ENCODE peak calls at places on chromosomes 16 and 17, in eight cellular contexts. E, M, O, K, X, J, U and F are unnamed samples.

GRCh38 chr17:70081885-70082284 is 6.9 kb downstream of the KCNJ16 start:
- DNase-seq in E (no peak), M (no peak), O (no peak), K (no peak), X (no peak), J (no peak), U (no peak), F (no peak)

GRCh38 chr17:80504671-80505413 is 28.4 kb upstream of the NPTX1 start:
- DNase-seq in E (no peak), M (no peak), O (no peak), K (peak), X (peak), J (no peak), U (no peak), F (peak)

GRCh38 chr16:31202402-31203385 is at the start of gene PYCARD:
- DNase-seq in E (no peak), M (peak), O (peak), K (no peak), X (no peak), J (no peak), U (peak), F (no peak)

GRCh38 chr17:64938925-64939474 is 19.7 kb upstream of the LRRC37A3 start:
- DNase-seq in E (no peak), M (peak), O (peak), K (no peak), X (peak), J (peak), U (peak), F (peak)

GRCh38 chr16:3983081-3983520 is 102.6 kb upstream of the CREBBP start:
- DNase-seq in E (no peak), M (peak), O (peak), K (no peak), X (peak), J (peak), U (peak), F (peak)

GRCh38 chr16:12147681-12148479 is 171.3 kb downstream of the SNX29 start:
- DNase-seq in E (no peak), M (no peak), O (peak), K (no peak), X (no peak), J (no peak), U (no peak), F (no peak)

GRCh38 chr17:17175917-17176316 is 30.2 kb downstream of the PLD6 start:
- DNase-seq in E (no peak), M (no peak), O (no peak), K (no peak), X (no peak), J (no peak), U (no peak), F (no peak)

GRCh38 chr17:48308591-48308990 is 121.4 kb downstream of the SKAP1 start:
- DNase-seq in E (no peak), M (no peak), O (no peak), K (no peak), X (peak), J (no peak), U (no peak), F (no peak)

GRCh38 chr16:73020409-73020884 is 27.5 kb downstream of the ZFHX3 start:
- DNase-seq in E (no peak), M (no peak), O (no peak), K (peak), X (peak), J (peak), U (no peak), F (peak)

GRCh38 chr17:27319536-27320221 is 25.8 kb downstream of the WSB1 start:
- DNase-seq in E (no peak), M (no peak), O (peak), K (peak), X (peak), J (peak), U (no peak), F (no peak)

GRCh38 chr16:56189990-56190902 is 1.0 kb upstream of the GNAO1 start:
- DNase-seq in E (no peak), M (no peak), O (peak), K (no peak), X (peak), J (no peak), U (no peak), F (no peak)

GRCh38 chr16:85029413-85029794 is 1.8 kb downstream of the KIAA0513 start:
- DNase-seq in E (no peak), M (peak), O (peak), K (no peak), X (peak), J (no peak), U (peak), F (peak)

GRCh38 chr16:63808730-63809129 is 1313.1 kb downstream of the CDH11 start:
- DNase-seq in E (no peak), M (no peak), O (no peak), K (no peak), X (no peak), J (no peak), U (no peak), F (no peak)

GRCh38 chr17:50547736-50548083 is 736 bp downstream of the SPATA20 start:
- DNase-seq in E (no peak), M (no peak), O (no peak), K (no peak), X (no peak), J (no peak), U (no peak), F (no peak)

GRCh38 chr16:80766798-80767197 is 37.6 kb downstream of the CDYL2 start:
- DNase-seq in E (no peak), M (no peak), O (no peak), K (no peak), X (no peak), J (no peak), U (no peak), F (no peak)

GRCh38 chr16:14241631-14242030 is 170.5 kb downstream of the MRTFB start:
- DNase-seq in E (no peak), M (no peak), O (no peak), K (no peak), X (peak), J (no peak), U (no peak), F (no peak)

GRCh38 chr17:20095366-20096080 is 86.4 kb downstream of the SPECC1 start:
- DNase-seq in E (no peak), M (no peak), O (peak), K (peak), X (peak), J (peak), U (no peak), F (peak)

GRCh38 chr17:2911035-2911754 is 115.0 kb downstream of the RAP1GAP2 start:
- DNase-seq in E (no peak), M (no peak), O (no peak), K (no peak), X (no peak), J (no peak), U (no peak), F (no peak)

GRCh38 chr17:44134752-44135568 is 6.8 kb upstream of the HROB start:
- DNase-seq in E (no peak), M (no peak), O (no peak), K (no peak), X (no peak), J (no peak), U (no peak), F (no peak)

GRCh38 chr16:49597796-49598195 is 224.2 kb downstream of the C16orf78 start:
- DNase-seq in E (no peak), M (no peak), O (no peak), K (no peak), X (no peak), J (no peak), U (no peak), F (no peak)

GRCh38 chr17:76166168-76166567 is 25.1 kb upstream of the FOXJ1 start:
- DNase-seq in E (no peak), M (no peak), O (no peak), K (no peak), X (no peak), J (no peak), U (no peak), F (no peak)

GRCh38 chr17:42779942-42780815 is at the start of gene WNK4:
- DNase-seq in E (no peak), M (no peak), O (peak), K (no peak), X (no peak), J (no peak), U (no peak), F (peak)

GRCh38 chr17:29640981-29641642 is 18.4 kb upstream of the CORO6 start:
- DNase-seq in E (no peak), M (no peak), O (no peak), K (no peak), X (no peak), J (no peak), U (no peak), F (no peak)

GRCh38 chr16:57475711-57476339 is 10.5 kb downstream of the DOK4 start:
- DNase-seq in E (peak), M (peak), O (peak), K (no peak), X (no peak), J (no peak), U (peak), F (no peak)

GRCh38 chr16:64047207-64047606 is 1074.7 kb downstream of the CDH11 start:
- DNase-seq in E (no peak), M (no peak), O (no peak), K (no peak), X (no peak), J (no peak), U (no peak), F (no peak)

GRCh38 chr16:75763250-75763649 is 37.0 kb upstream of the CPHXL start:
- DNase-seq in E (no peak), M (no peak), O (no peak), K (no peak), X (no peak), J (no peak), U (no peak), F (no peak)

GRCh38 chr17:1787301-1787902 is 25.5 kb downstream of the SERPINF1 start:
- DNase-seq in E (no peak), M (no peak), O (no peak), K (peak), X (peak), J (peak), U (no peak), F (peak)

GRCh38 chr17:22123536-22124281 is 431.4 kb downstream of the KCNJ18 start:
- DNase-seq in E (no peak), M (no peak), O (no peak), K (no peak), X (no peak), J (no peak), U (no peak), F (no peak)

GRCh38 chr17:74362811-74363498 is 1.3 kb upstream of the BTBD17 start:
- DNase-seq in E (no peak), M (no peak), O (no peak), K (no peak), X (no peak), J (no peak), U (no peak), F (no peak)

GRCh38 chr17:78678220-78678554 is 101.0 kb upstream of the DNAH17 start:
- DNase-seq in E (no peak), M (no peak), O (no peak), K (no peak), X (no peak), J (no peak), U (no peak), F (no peak)